ENCODE peak calls at places on chromosome 7, in five cellular contexts. U is AG04450, R is brain microvascular endothelial cell, Q is activated B cell treated with CpG ODN at 0.5 μM for 24 hours, D is SK-N-SH. J is an unnamed sample.

GRCh38 chr7:1601956-1602355 is 32.1 kb upstream of the PSMG3 start:
- DNase-seq in U (no peak), R (no peak), Q (no peak), D (peak), J (no peak)

GRCh38 chr7:117323877-117324699 is 1.2 kb upstream of the WNT2 start:
- DNase-seq in U (peak), R (peak), Q (no peak), D (peak), J (peak)

GRCh38 chr7:127896683-127897082 is 134.6 kb downstream of the LRRC4 start:
- DNase-seq in U (no peak), R (no peak), Q (no peak), D (no peak), J (no peak)

GRCh38 chr7:151310578-151310977 is 31.0 kb upstream of the NUB1 start:
- DNase-seq in U (no peak), R (no peak), Q (no peak), D (peak), J (no peak)

GRCh38 chr7:1855396-1856160 is 185.5 kb downstream of the ELFN1 start:
- DNase-seq in U (no peak), R (no peak), Q (no peak), D (no peak), J (no peak)

GRCh38 chr7:158299607-158300006 is 288.0 kb downstream of the PTPRN2 start:
- DNase-seq in U (no peak), R (no peak), Q (no peak), D (no peak), J (no peak)

GRCh38 chr7:68244411-68244810 is 1247.8 kb downstream of the TYW1 start:
- DNase-seq in U (no peak), R (no peak), Q (no peak), D (no peak), J (no peak)

GRCh38 chr7:143891457-143891856 is 10.5 kb downstream of the TCAF1 start:
- DNase-seq in U (no peak), R (no peak), Q (no peak), D (no peak), J (no peak)

GRCh38 chr7:68688416-68689086 is 909.7 kb upstream of the AUTS2 start:
- DNase-seq in U (no peak), R (no peak), Q (no peak), D (no peak), J (no peak)

GRCh38 chr7:140055833-140056232 is 6.9 kb downstream of the PARP12 start:
- DNase-seq in U (no peak), R (no peak), Q (no peak), D (no peak), J (no peak)

GRCh38 chr7:30331338-30331737 is 46.9 kb downstream of the ZNRF2 start:
- DNase-seq in U (no peak), R (peak), Q (no peak), D (no peak), J (no peak)

GRCh38 chr7:50596484-50596883 is 31.3 kb upstream of the DDC start:
- DNase-seq in U (no peak), R (no peak), Q (no peak), D (no peak), J (no peak)

GRCh38 chr7:50594734-50595537 is 29.7 kb upstream of the DDC start:
- DNase-seq in U (no peak), R (no peak), Q (no peak), D (no peak), J (no peak)

GRCh38 chr7:50592940-50593339 is 27.7 kb upstream of the DDC start:
- DNase-seq in U (no peak), R (no peak), Q (no peak), D (no peak), J (no peak)

GRCh38 chr7:50594136-50594535 is 28.9 kb upstream of the DDC start:
- DNase-seq in U (no peak), R (no peak), Q (no peak), D (no peak), J (no peak)

GRCh38 chr7:50595538-50596102 is 30.4 kb upstream of the DDC start:
- DNase-seq in U (peak), R (peak), Q (no peak), D (peak), J (no peak)
- TF ChIP-seq CTCF in U (peak), R (peak), Q (no peak), D (peak), J (peak)

GRCh38 chr7:70668606-70669358 is 463.2 kb upstream of the GALNT17 start:
- DNase-seq in U (no peak), R (no peak), Q (no peak), D (no peak), J (no peak)
- TF ChIP-seq CTCF in U (no peak), R (no peak), Q (no peak), D (no peak), J (no peak)

DNA sequence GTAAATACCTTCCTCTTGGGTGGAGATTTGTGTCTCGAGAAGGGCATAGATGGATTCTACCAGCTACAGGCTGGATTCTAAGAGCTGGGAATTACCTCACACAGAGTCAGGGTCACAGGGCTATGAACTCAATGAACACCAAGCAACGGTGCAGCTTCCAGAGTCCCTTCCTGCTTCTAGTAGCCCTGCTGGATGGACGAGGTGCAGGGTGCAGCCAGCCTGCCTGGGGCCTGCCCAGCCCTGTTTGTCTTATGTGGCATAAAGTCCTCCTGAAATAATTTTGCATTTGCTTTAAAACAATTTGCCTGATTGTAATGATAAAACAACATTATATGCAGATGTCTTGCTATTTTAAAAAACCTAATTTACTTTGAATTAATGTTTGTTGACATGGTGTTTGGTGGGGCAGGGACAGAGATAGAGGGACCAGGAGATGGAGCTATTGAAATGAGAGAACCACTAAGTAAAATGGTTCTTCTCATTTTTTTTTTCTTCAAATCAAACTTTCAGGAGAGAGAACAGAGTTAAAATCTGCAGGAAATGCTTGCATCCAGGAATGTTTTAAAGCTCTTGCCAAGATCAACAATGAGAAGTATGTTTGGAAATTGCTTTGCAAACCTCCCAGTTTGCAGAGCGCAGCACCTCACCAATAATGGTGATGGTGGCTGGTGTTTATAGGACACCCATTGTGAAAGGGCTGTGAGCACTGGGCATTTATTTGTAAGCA is 305.4 kb upstream of the PODXL start:
- DNase-seq in U (no peak), R (no peak), Q (no peak), D (no peak), J (no peak)
- TF ChIP-seq CTCF in U (no peak), R (no peak), Q (no peak), D (peak), J (no peak)

GRCh38 chr7:108627476-108628051 is 57.9 kb downstream of the DNAJB9 start:
- DNase-seq in U (no peak), R (no peak), Q (no peak), D (no peak), J (no peak)
- TF ChIP-seq CTCF in U (no peak), R (no peak), Q (no peak), D (no peak), J (no peak)